ENCODE peak calls at places on chromosomes 13 and 19, in six cellular contexts. One of them, this sample, is unnamed.

GRCh38 chr19:35031072-35031881 is 1.0 kb downstream of the SCN1B start:
- DNase-seq in testis: no peak
- DNase-seq in AG04450: no peak
- DNase-seq in EH: peak; percentile 57
- DNase-seq in NCI-H187: no peak
- DNase-seq in astrocyte: peak; percentile 14
- DNase-seq in this sample: no peak

GRCh38 chr19:13842294-13843103 is 34.4 kb upstream of the NANOS3 start:
- DNase-seq in NCI-H187: no peak
- DNase-seq in astrocyte: no peak
- DNase-seq in EH: peak; percentile 85
- DNase-seq in testis: peak; percentile 83
- DNase-seq in AG04450: no peak
- DNase-seq in this sample: peak; percentile 82

GRCh38 chr19:36997152-36997842 is 80.9 kb upstream of the ZNF420 start:
- DNase-seq in EH: no peak
- DNase-seq in NCI-H187: no peak
- DNase-seq in testis: no peak
- DNase-seq in astrocyte: no peak
- DNase-seq in AG04450: no peak
- DNase-seq in this sample: no peak

GRCh38 chr13:36130542-36131214 is 504 bp downstream of the DCLK1 start:
- DNase-seq in EH: peak; percentile 34
- DNase-seq in NCI-H187: peak; percentile 25
- DNase-seq in astrocyte: no peak
- DNase-seq in testis: peak; percentile 41
- DNase-seq in AG04450: no peak
- DNase-seq in this sample: no peak

GRCh38 chr13:86572115-86572514 is 772.9 kb upstream of the SLITRK6 start:
- DNase-seq in testis: no peak
- DNase-seq in EH: no peak
- DNase-seq in AG04450: peak; percentile 21
- DNase-seq in NCI-H187: no peak
- DNase-seq in astrocyte: peak; percentile 65
- DNase-seq in this sample: no peak

GRCh38 chr13:110298566-110299321 is 8.2 kb downstream of the COL4A1 start:
- DNase-seq in testis: no peak
- DNase-seq in astrocyte: no peak
- DNase-seq in AG04450: no peak
- DNase-seq in NCI-H187: no peak
- DNase-seq in EH: no peak
- DNase-seq in this sample: no peak

GRCh38 chr19:45234089-45234869 is 10.9 kb downstream of the EXOC3L2 start:
- DNase-seq in EH: no peak
- DNase-seq in NCI-H187: no peak
- DNase-seq in testis: no peak
- DNase-seq in AG04450: no peak
- DNase-seq in astrocyte: no peak
- DNase-seq in this sample: no peak

GRCh38 chr13:50907781-50908180 is 1.8 kb upstream of the RNASEH2B start:
- DNase-seq in AG04450: no peak
- DNase-seq in astrocyte: no peak
- DNase-seq in testis: no peak
- DNase-seq in EH: no peak
- DNase-seq in NCI-H187: no peak
- DNase-seq in this sample: no peak

GRCh38 chr13:98978280-98978679 is 416 bp upstream of the DOCK9 start:
- DNase-seq in AG04450: peak; percentile 69
- DNase-seq in testis: no peak
- DNase-seq in astrocyte: peak; percentile 97
- DNase-seq in NCI-H187: no peak
- DNase-seq in EH: peak; percentile 84
- DNase-seq in this sample: no peak

GRCh38 chr13:111346281-111346680 is 25.8 kb downstream of the TEX29 start:
- DNase-seq in AG04450: no peak
- DNase-seq in NCI-H187: no peak
- DNase-seq in EH: no peak
- DNase-seq in testis: no peak
- DNase-seq in astrocyte: no peak
- DNase-seq in this sample: no peak

GRCh38 chr19:30388819-30389218 is 16.6 kb downstream of the ZNF536 start:
- DNase-seq in AG04450: no peak
- DNase-seq in astrocyte: no peak
- DNase-seq in EH: no peak
- DNase-seq in NCI-H187: no peak
- DNase-seq in testis: no peak
- DNase-seq in this sample: no peak

GRCh38 chr13:79593121-79593520 is 112.2 kb downstream of the NDFIP2 start:
- DNase-seq in AG04450: no peak
- DNase-seq in astrocyte: no peak
- DNase-seq in testis: no peak
- DNase-seq in NCI-H187: no peak
- DNase-seq in EH: no peak
- DNase-seq in this sample: no peak

GRCh38 chr19:15337202-15337601 is 4.9 kb upstream of the BRD4 start:
- DNase-seq in EH: peak; percentile 87
- DNase-seq in testis: no peak
- DNase-seq in NCI-H187: no peak
- DNase-seq in AG04450: no peak
- DNase-seq in astrocyte: peak; percentile 52
- DNase-seq in this sample: no peak

GRCh38 chr19:39409207-39409885 is 2.7 kb downstream of the ZFP36 start:
- DNase-seq in testis: peak; percentile 90
- DNase-seq in astrocyte: no peak
- DNase-seq in NCI-H187: peak; percentile 60
- DNase-seq in EH: peak; percentile 74
- DNase-seq in AG04450: no peak
- DNase-seq in this sample: peak; percentile 85

GRCh38 chr19:7619671-7620441 is 9.5 kb downstream of the XAB2 start:
- DNase-seq in astrocyte: no peak
- DNase-seq in EH: no peak
- DNase-seq in NCI-H187: no peak
- DNase-seq in testis: no peak
- DNase-seq in AG04450: no peak
- DNase-seq in this sample: no peak

GRCh38 chr19:50300814-50301606 is 28.2 kb downstream of the KCNC3 start:
- DNase-seq in testis: no peak
- DNase-seq in EH: peak; percentile 76
- DNase-seq in astrocyte: peak; percentile 71
- DNase-seq in AG04450: peak; percentile 33
- DNase-seq in NCI-H187: no peak
- DNase-seq in this sample: peak; percentile 81

GRCh38 chr19:38843175-38843758 is 6.5 kb downstream of the HNRNPL start:
- DNase-seq in AG04450: no peak
- DNase-seq in NCI-H187: no peak
- DNase-seq in EH: no peak
- DNase-seq in testis: no peak
- DNase-seq in astrocyte: no peak
- DNase-seq in this sample: peak; percentile 13

GRCh38 chr19:8423821-8424223 is 10.7 kb downstream of the MARCHF2 start:
- DNase-seq in EH: peak; percentile 99
- DNase-seq in NCI-H187: no peak
- DNase-seq in astrocyte: peak; percentile 95
- DNase-seq in testis: peak; percentile 90
- DNase-seq in AG04450: peak; percentile 85
- DNase-seq in this sample: peak; percentile 93

GRCh38 chr13:24713022-24713421 is 32.8 kb downstream of the ATP12A start:
- DNase-seq in AG04450: no peak
- DNase-seq in NCI-H187: no peak
- DNase-seq in EH: no peak
- DNase-seq in astrocyte: peak; percentile 14
- DNase-seq in testis: no peak
- DNase-seq in this sample: no peak

GRCh38 chr19:3055741-3056453 is 6.4 kb downstream of the TLE5 start:
- DNase-seq in testis: no peak
- DNase-seq in NCI-H187: peak; percentile 95
- DNase-seq in AG04450: no peak
- DNase-seq in astrocyte: no peak
- DNase-seq in EH: no peak
- DNase-seq in this sample: peak; percentile 78

GRCh38 chr19:46035546-46035945 is 5.3 kb downstream of the IGFL4 start:
- DNase-seq in EH: no peak
- DNase-seq in astrocyte: no peak
- DNase-seq in testis: no peak
- DNase-seq in NCI-H187: no peak
- DNase-seq in AG04450: no peak
- DNase-seq in this sample: no peak

GRCh38 chr19:10404888-10405808 is 1.8 kb upstream of the CDC37 start:
- DNase-seq in testis: no peak
- DNase-seq in astrocyte: no peak
- DNase-seq in AG04450: no peak
- DNase-seq in EH: peak; percentile 23
- DNase-seq in NCI-H187: no peak
- DNase-seq in this sample: no peak

GRCh38 chr13:80314711-80315505 is 26.0 kb downstream of the SPRY2 start:
- DNase-seq in testis: no peak
- DNase-seq in EH: no peak
- DNase-seq in NCI-H187: no peak
- DNase-seq in astrocyte: no peak
- DNase-seq in AG04450: no peak
- DNase-seq in this sample: no peak

GRCh38 chr19:29533578-29534544 is 8.1 kb downstream of the VSTM2B start:
- DNase-seq in EH: no peak
- DNase-seq in testis: peak; percentile 7
- DNase-seq in AG04450: no peak
- DNase-seq in astrocyte: no peak
- DNase-seq in NCI-H187: no peak
- DNase-seq in this sample: no peak

GRCh38 chr13:98141938-98142426 is 912 bp upstream of the FARP1 start:
- DNase-seq in astrocyte: no peak
- DNase-seq in NCI-H187: no peak
- DNase-seq in EH: no peak
- DNase-seq in testis: peak; percentile 37
- DNase-seq in AG04450: no peak
- DNase-seq in this sample: no peak

GRCh38 chr19:35704218-35704617 is at the start of gene ZBTB32:
- DNase-seq in testis: peak; percentile 79
- DNase-seq in AG04450: no peak
- DNase-seq in NCI-H187: no peak
- DNase-seq in astrocyte: peak; percentile 46
- DNase-seq in EH: peak; percentile 72
- DNase-seq in this sample: no peak

GRCh38 chr19:14599548-14600147 is 16.8 kb downstream of the CLEC17A start:
- DNase-seq in EH: no peak
- DNase-seq in AG04450: no peak
- DNase-seq in testis: no peak
- DNase-seq in NCI-H187: no peak
- DNase-seq in astrocyte: no peak
- DNase-seq in this sample: no peak

GRCh38 chr19:17435218-17435617 is 13.2 kb downstream of the TMEM221 start:
- DNase-seq in testis: no peak
- DNase-seq in AG04450: no peak
- DNase-seq in EH: no peak
- DNase-seq in astrocyte: no peak
- DNase-seq in NCI-H187: no peak
- DNase-seq in this sample: no peak

GRCh38 chr19:35268546-35269424 is at the start of gene USF2:
- DNase-seq in astrocyte: peak; percentile 34
- DNase-seq in NCI-H187: no peak
- DNase-seq in EH: peak; percentile 79
- DNase-seq in testis: peak; percentile 84
- DNase-seq in AG04450: no peak
- DNase-seq in this sample: peak; percentile 93

GRCh38 chr13:45055902-45056648 is 64.2 kb upstream of the GTF2F2 start:
- DNase-seq in EH: peak; percentile 63
- DNase-seq in astrocyte: peak; percentile 88
- DNase-seq in AG04450: no peak
- DNase-seq in NCI-H187: no peak
- DNase-seq in testis: no peak
- DNase-seq in this sample: no peak

GRCh38 chr13:81639984-81640582 is 1299.2 kb upstream of the SPRY2 start:
- DNase-seq in testis: peak; percentile 65
- DNase-seq in astrocyte: no peak
- DNase-seq in AG04450: no peak
- DNase-seq in EH: no peak
- DNase-seq in NCI-H187: no peak
- DNase-seq in this sample: peak; percentile 1

GRCh38 chr13:30520571-30520970 is 54.8 kb upstream of the HMGB1 start:
- DNase-seq in testis: no peak
- DNase-seq in NCI-H187: no peak
- DNase-seq in AG04450: peak; percentile 10
- DNase-seq in astrocyte: peak; percentile 67
- DNase-seq in EH: peak; percentile 65
- DNase-seq in this sample: no peak

GRCh38 chr13:46385946-46386345 is 1.1 kb downstream of the RUBCNL start:
- DNase-seq in EH: no peak
- DNase-seq in testis: no peak
- DNase-seq in AG04450: no peak
- DNase-seq in astrocyte: no peak
- DNase-seq in NCI-H187: no peak
- DNase-seq in this sample: no peak

GRCh38 chr13:34618654-34619053 is 323.4 kb upstream of the NBEA start:
- DNase-seq in astrocyte: no peak
- DNase-seq in testis: no peak
- DNase-seq in AG04450: no peak
- DNase-seq in EH: no peak
- DNase-seq in NCI-H187: no peak
- DNase-seq in this sample: no peak

GRCh38 chr13:113070855-113071254 is 34.7 kb upstream of the F7 start:
- DNase-seq in astrocyte: no peak
- DNase-seq in AG04450: no peak
- DNase-seq in testis: no peak
- DNase-seq in EH: no peak
- DNase-seq in NCI-H187: no peak
- DNase-seq in this sample: no peak

GRCh38 chr13:99797716-99798115 is 173.9 kb downstream of the ZIC5 start:
- DNase-seq in astrocyte: no peak
- DNase-seq in testis: no peak
- DNase-seq in AG04450: no peak
- DNase-seq in EH: no peak
- DNase-seq in NCI-H187: no peak
- DNase-seq in this sample: no peak